ENCODE peak calls at places on chromosomes 3 and 15, in six cellular contexts. E is stimulated activated CD4-positive, alpha-beta T cell treated with anti-CD3 and anti-CD28 coated beads, Interleukin-2, amount 100 ng/mL, for 4 hours; T is caudate nucleus; B is glutamatergic neuron; U is NCI-H1417; K is anterior cingulate cortex. O is an unnamed sample.

GRCh38 chr3:42222942-42223693 is 42.9 kb downstream of the CCK start:
- DNase-seq in E (no peak), T (no peak), B (no peak), U (no peak), K (no peak), O (no peak)

GRCh38 chr3:9746330-9746729 is 3.4 kb upstream of the OGG1 start:
- DNase-seq in E (no peak), T (no peak), B (no peak), U (no peak), K (no peak), O (no peak)

GRCh38 chr3:171831936-171832335 is 11.2 kb upstream of the TMEM212 start:
- DNase-seq in E (no peak), T (no peak), B (no peak), U (no peak), K (no peak), O (no peak)

GRCh38 chr3:52248165-52248541 is 2.6 kb downstream of the PPM1M start:
- DNase-seq in E (no peak), T (no peak), B (no peak), U (no peak), K (no peak), O (no peak)

GRCh38 chr15:83372434-83372873 is 74.7 kb upstream of the SH3GL3 start:
- DNase-seq in E (no peak), T (no peak), B (no peak), U (no peak), K (no peak), O (no peak)

GRCh38 chr15:68517285-68517711 is 61.5 kb upstream of the CORO2B start:
- DNase-seq in E (no peak), T (no peak), B (no peak), U (no peak), K (no peak), O (no peak)

GRCh38 chr3:140247775-140248174 is 312.8 kb downstream of the CLSTN2 start:
- DNase-seq in E (no peak), T (no peak), B (no peak), U (no peak), K (no peak), O (no peak)

GRCh38 chr15:77012868-77013267 is 17.9 kb downstream of the PSTPIP1 start:
- DNase-seq in E (no peak), T (no peak), B (no peak), U (no peak), K (no peak), O (no peak)

GRCh38 chr3:1087066-1087555 is 5.7 kb upstream of the CNTN6 start:
- DNase-seq in E (no peak), T (no peak), B (peak; percentile 19), U (peak; percentile 6), K (no peak), O (peak; percentile 83)

GRCh38 chr3:190182418-190183043 is 61.8 kb upstream of the P3H2 start:
- DNase-seq in E (no peak), T (no peak), B (no peak), U (no peak), K (no peak), O (no peak)

GRCh38 chr3:45123030-45123429 is 23.1 kb downstream of the CDCP1 start:
- DNase-seq in E (no peak), T (no peak), B (no peak), U (no peak), K (no peak), O (no peak)